ENCODE peak calls at places on chromosomes 12 and 14, in eight cellular contexts. S, A, I, U, M, H, F and X are unnamed samples.

GRCh38 chr12:54383041-54383609 is 1.4 kb downstream of the ZNF385A start:
- DNase-seq in U (no peak), A (no peak), M (peak), S (no peak), I (no peak), F (no peak), H (peak), X (no peak)

GRCh38 chr12:32896438-32897275 is at the start of gene PKP2:
- DNase-seq in F (peak), I (peak), S (peak), U (peak), M (no peak), H (no peak), A (no peak), X (peak)

GRCh38 chr12:28961948-28962384 is 187.1 kb upstream of the FAR2 start:
- DNase-seq in I (no peak), M (no peak), F (no peak), A (no peak), H (peak), U (no peak), S (no peak), X (no peak)

GRCh38 chr14:76769636-76770292 is 8.5 kb downstream of the VASH1 start:
- DNase-seq in I (no peak), U (no peak), F (peak), A (no peak), S (no peak), M (no peak), H (no peak), X (no peak)

GRCh38 chr12:45701296-45701695 is 28.2 kb upstream of the ARID2 start:
- DNase-seq in U (no peak), M (no peak), F (no peak), S (no peak), I (no peak), H (no peak), A (no peak), X (no peak)

GRCh38 chr14:47439953-47440352 is 235.5 kb downstream of the MDGA2 start:
- DNase-seq in U (no peak), A (no peak), M (no peak), H (no peak), F (no peak), I (no peak), S (no peak), X (no peak)

GRCh38 chr12:102959391-102959790 is 1.9 kb downstream of the ASCL1 start:
- DNase-seq in A (no peak), H (no peak), M (no peak), F (no peak), U (no peak), S (no peak), I (no peak), X (peak)

GRCh38 chr12:4273651-4274395 is at the start of gene CCND2:
- DNase-seq in U (peak), F (peak), M (peak), S (peak), I (peak), H (peak), A (peak), X (peak)

GRCh38 chr12:12804011-12804410 is 9.1 kb upstream of the DDX47 start:
- DNase-seq in I (no peak), S (no peak), U (no peak), H (peak), A (no peak), M (no peak), F (no peak), X (no peak)

GRCh38 chr12:106736051-106736957 is 38.2 kb upstream of the RIC8B start:
- DNase-seq in M (peak), U (no peak), A (no peak), S (no peak), F (no peak), I (peak), H (peak), X (no peak)

GRCh38 chr12:55829967-55830600 is 697 bp upstream of the DNAJC14 start:
- DNase-seq in A (peak), H (no peak), F (peak), S (peak), M (no peak), I (peak), U (peak), X (peak)

GRCh38 chr12:49369723-49370145 is 2.5 kb downstream of the SPATS2 start:
- DNase-seq in F (peak), U (peak), S (no peak), M (peak), A (no peak), H (peak), I (peak), X (peak)
- TF ChIP-seq CTCF in F (peak), U (peak), S (peak), M (peak), A (no peak), H (peak), I (peak), X (peak)

GRCh38 chr12:128168273-128168672 is 98.7 kb upstream of the TMEM132C start:
- DNase-seq in S (no peak), A (no peak), F (no peak), U (no peak), H (no peak), M (no peak), I (no peak), X (no peak)
- TF ChIP-seq CTCF in S (no peak), A (no peak), F (no peak), U (no peak), H (no peak), M (no peak), I (no peak), X (no peak)

GRCh38 chr12:2832550-2833127 is 2.2 kb downstream of the NRIP2 start:
- DNase-seq in I (no peak), M (no peak), H (no peak), U (no peak), A (no peak), F (no peak), S (no peak), X (no peak)
- TF ChIP-seq CTCF in I (no peak), M (no peak), H (no peak), U (no peak), A (no peak), F (no peak), S (no peak), X (no peak)

GRCh38 chr14:51369814-51370213 is 129.8 kb downstream of the TMX1 start:
- DNase-seq in F (no peak), I (no peak), S (no peak), H (peak), M (peak), A (no peak), U (no peak), X (peak)
- TF ChIP-seq CTCF in F (no peak), I (peak), S (peak), H (peak), M (peak), A (no peak), U (no peak), X (peak)

GRCh38 chr14:70084226-70084625 is 104.5 kb downstream of the SLC8A3 start:
- DNase-seq in H (no peak), M (no peak), I (no peak), S (no peak), U (no peak), F (no peak), A (no peak), X (no peak)
- TF ChIP-seq CTCF in H (no peak), M (no peak), I (no peak), S (no peak), U (no peak), F (no peak), A (no peak), X (no peak)

GRCh38 chr14:104685216-104685997 is 4.0 kb upstream of the INF2 start:
- DNase-seq in U (peak), M (peak), F (no peak), A (no peak), H (no peak), I (no peak), S (no peak), X (no peak)

GRCh38 chr14:104682107-104682593 is 7.3 kb upstream of the INF2 start:
- DNase-seq in S (peak), H (no peak), A (no peak), F (no peak), I (no peak), M (no peak), U (peak), X (no peak)

GRCh38 chr14:104684449-104684821 is 5.0 kb upstream of the INF2 start:
- DNase-seq in A (no peak), F (no peak), H (no peak), I (no peak), U (no peak), S (no peak), M (no peak), X (no peak)

GRCh38 chr14:104681689-104682074 is 7.7 kb upstream of the INF2 start:
- DNase-seq in I (peak), U (peak), A (peak), S (peak), H (peak), M (no peak), F (peak), X (no peak)

GRCh38 chr14:104683653-104684448 is 5.6 kb upstream of the INF2 start:
- DNase-seq in I (no peak), S (peak), M (no peak), H (no peak), A (no peak), F (no peak), U (peak), X (no peak)
- TF ChIP-seq CTCF in I (no peak), S (no peak), M (no peak), H (no peak), A (no peak), F (no peak), U (no peak), X (no peak)

DNA sequence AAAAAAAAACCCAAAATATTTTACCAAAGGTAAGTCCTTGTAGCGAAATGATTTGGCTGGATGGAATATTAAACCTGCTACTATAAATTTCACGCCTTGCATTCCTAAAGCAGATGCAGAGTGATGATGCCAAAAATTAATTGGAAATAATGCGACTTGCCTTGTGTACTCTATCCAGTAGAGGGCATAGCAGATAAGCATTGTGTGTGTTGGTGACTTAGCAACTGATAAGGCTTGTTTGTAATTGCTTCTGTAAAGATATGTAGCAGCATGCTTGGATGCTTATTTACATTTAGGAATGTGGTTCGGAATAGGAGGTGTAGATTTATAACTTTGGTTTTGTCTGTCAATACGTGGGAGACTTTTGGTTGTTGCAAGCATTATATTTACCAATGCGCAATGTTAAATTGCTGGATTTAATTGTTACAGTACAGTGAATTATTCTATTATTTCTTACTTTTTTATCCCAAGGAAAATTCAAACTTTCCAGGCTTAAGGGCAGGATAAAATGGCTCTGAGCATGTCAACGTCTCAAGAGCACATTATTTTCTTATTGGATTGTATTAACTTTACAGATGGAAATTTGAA is 80.5 kb downstream of the TMEM260 start:
- DNase-seq in U (no peak), H (peak), A (no peak), F (no peak), M (peak), I (no peak), S (no peak), X (peak)
- TF ChIP-seq CTCF in U (peak), H (peak), A (peak), F (no peak), M (peak), I (peak), S (peak), X (peak)

GRCh38 chr12:119016715-119017114 is 35.4 kb downstream of the SRRM4 start:
- DNase-seq in U (no peak), H (no peak), A (no peak), S (no peak), M (no peak), F (no peak), I (no peak), X (no peak)

GRCh38 chr12:119024226-119024810 is 43.0 kb downstream of the SRRM4 start:
- DNase-seq in S (no peak), U (no peak), F (no peak), A (no peak), H (no peak), M (no peak), I (no peak), X (no peak)

GRCh38 chr12:119025786-119026185 is 44.4 kb downstream of the SRRM4 start:
- DNase-seq in I (no peak), F (no peak), H (no peak), S (no peak), U (no peak), M (no peak), A (no peak), X (no peak)

GRCh38 chr12:119020377-119021360 is 39.3 kb downstream of the SRRM4 start:
- DNase-seq in M (peak), U (no peak), F (no peak), I (peak), S (peak), A (no peak), H (no peak), X (peak)
- TF ChIP-seq CTCF in M (peak), U (no peak), F (no peak), I (peak), S (peak), A (no peak), H (peak), X (peak)

DNA sequence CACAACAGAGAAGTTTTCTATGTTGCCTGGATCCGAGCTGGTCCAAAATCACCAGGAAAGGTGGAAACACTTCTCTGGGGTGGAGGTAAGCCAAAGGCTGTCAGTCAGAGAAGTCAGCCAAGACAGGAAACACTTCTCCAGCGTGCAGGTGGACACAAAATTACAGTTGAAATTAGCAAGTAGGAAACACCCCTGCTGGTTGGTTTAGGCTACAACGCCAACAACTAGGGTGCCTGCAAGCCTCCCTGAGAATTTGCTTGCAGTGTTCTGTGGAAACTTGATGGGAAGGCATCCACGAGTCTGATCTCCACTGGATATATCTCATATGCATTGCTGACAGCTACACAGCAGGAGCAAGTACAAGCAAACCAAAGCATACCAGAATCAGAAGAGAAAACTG is 600.5 kb downstream of the RERGL start:
- DNase-seq in A (no peak), I (no peak), H (no peak), S (no peak), F (no peak), M (no peak), U (no peak), X (no peak)
- TF ChIP-seq CTCF in A (no peak), I (no peak), H (no peak), S (no peak), F (no peak), M (no peak), U (no peak), X (no peak)

GRCh38 chr12:92582466-92582865 is 120.3 kb upstream of the PLEKHG7 start:
- DNase-seq in S (no peak), U (no peak), A (no peak), M (no peak), F (no peak), H (no peak), I (no peak), X (no peak)
- TF ChIP-seq CTCF in S (no peak), U (no peak), A (no peak), M (no peak), F (no peak), H (no peak), I (no peak), X (no peak)